ENCODE peak calls at places on chromosomes 7 and 10, in nine cellular contexts. N, X, Z, E, D, Q, L, I and F are unnamed samples. For H3K36me3, the result is how much of the 10 kb centered on the place peaks cover.

GRCh38 chr10:51961401-51961800 is 262.0 kb upstream of the CSTF2T start:
- DNase-seq in N (no peak), X (no peak), Z (no peak), E (no peak), D (no peak), Q (no peak), L (no peak), I (no peak), F (no peak)

GRCh38 chr7:15628876-15629275 is 57.6 kb downstream of the MEOX2 start:
- DNase-seq in N (no peak), X (no peak), Z (no peak), E (no peak), D (no peak), Q (no peak), L (peak), I (peak), F (no peak)

GRCh38 chr7:23955145-23955544 is 245.1 kb downstream of the STK31 start:
- DNase-seq in N (peak), X (no peak), Z (no peak), E (no peak), D (no peak), Q (no peak), L (no peak), I (peak), F (no peak)

GRCh38 chr10:61410353-61410752 is 42.8 kb downstream of the TMEM26 start:
- DNase-seq in N (no peak), X (no peak), Z (no peak), E (no peak), D (peak), Q (no peak), L (no peak), I (no peak), F (no peak)

GRCh38 chr10:543131-543530 is 146.3 kb downstream of the DIP2C start:
- DNase-seq in N (no peak), X (peak), Z (no peak), E (no peak), D (no peak), Q (no peak), L (no peak), I (no peak), F (no peak)

GRCh38 chr10:124349231-124349992 is 69.3 kb downstream of the OAT start:
- DNase-seq in N (no peak), X (peak), Z (no peak), E (no peak), D (no peak), Q (no peak), L (no peak), I (no peak), F (no peak)

GRCh38 chr7:112596260-112596659 is 115.5 kb downstream of the LSMEM1 start:
- DNase-seq in N (no peak), X (no peak), Z (no peak), E (peak), D (no peak), Q (no peak), L (peak), I (no peak), F (no peak)

GRCh38 chr10:131688304-131688703 is 212.5 kb upstream of the PPP2R2D start:
- DNase-seq in N (no peak), X (no peak), Z (no peak), E (no peak), D (no peak), Q (no peak), L (no peak), I (no peak), F (no peak)

GRCh38 chr7:130945411-130945811 is 211.4 kb upstream of the KLF14 start:
- DNase-seq in N (no peak), X (no peak), Z (no peak), E (no peak), D (no peak), Q (no peak), L (no peak), I (no peak), F (no peak)

GRCh38 chr7:40608321-40609075 is 473.7 kb downstream of the SUGCT start:
- DNase-seq in N (no peak), X (no peak), Z (no peak), E (no peak), D (no peak), Q (no peak), L (peak), I (no peak), F (no peak)

GRCh38 chr10:329361-330099 is 194.3 kb downstream of the ZMYND11 start:
- DNase-seq in N (peak), X (peak), Z (peak), E (peak), D (peak), Q (peak), L (peak), I (peak), F (peak)

GRCh38 chr10:70441877-70442205 is 360 bp upstream of the NODAL start:
- DNase-seq in N (no peak), X (no peak), Z (no peak), E (no peak), D (no peak), Q (no peak), L (no peak), I (no peak), F (no peak)

GRCh38 chr10:50431791-50432190 is 180.5 kb upstream of the ASAH2 start:
- DNase-seq in N (no peak), X (no peak), Z (no peak), E (no peak), D (no peak), Q (no peak), L (peak), I (no peak), F (no peak)

GRCh38 chr7:137871173-137871915 is 24.6 kb upstream of the DGKI start:
- DNase-seq in N (no peak), X (no peak), Z (no peak), E (no peak), D (no peak), Q (no peak), L (peak), I (no peak), F (no peak)

GRCh38 chr7:43480581-43480980 is 102.3 kb upstream of the STK17A start:
- DNase-seq in N (no peak), X (no peak), Z (no peak), E (peak), D (no peak), Q (no peak), L (no peak), I (peak), F (no peak)

GRCh38 chr10:87060280-87060928 is 34.2 kb downstream of the GLUD1 start:
- DNase-seq in N (no peak), X (no peak), Z (no peak), E (no peak), D (no peak), Q (no peak), L (no peak), I (no peak), F (no peak)

GRCh38 chr7:44665531-44666213 is 59.2 kb downstream of the OGDH start:
- DNase-seq in N (peak), X (no peak), Z (no peak), E (peak), D (no peak), Q (no peak), L (peak), I (peak), F (no peak)

GRCh38 chr7:106273009-106273695 is 11.6 kb downstream of the NAMPT start:
- DNase-seq in N (no peak), X (no peak), Z (no peak), E (no peak), D (no peak), Q (no peak), L (no peak), I (no peak), F (no peak)

GRCh38 chr10:89241491-89242339 is 9.9 kb downstream of the LIPA start:
- DNase-seq in N (no peak), X (no peak), Z (no peak), E (no peak), D (no peak), Q (no peak), L (no peak), I (peak), F (no peak)

GRCh38 chr10:89242340-89242680 is 9.3 kb downstream of the LIPA start:
- DNase-seq in N (no peak), X (no peak), Z (no peak), E (no peak), D (no peak), Q (no peak), L (no peak), I (no peak), F (no peak)

GRCh38 chr10:89249066-89249465 is 2.5 kb downstream of the LIPA start:
- DNase-seq in N (no peak), X (no peak), Z (no peak), E (no peak), D (no peak), Q (no peak), L (no peak), I (no peak), F (no peak)

GRCh38 chr10:89242840-89243586 is 8.6 kb downstream of the LIPA start:
- DNase-seq in N (peak), X (peak), Z (no peak), E (no peak), D (no peak), Q (no peak), L (no peak), I (no peak), F (no peak)

GRCh38 chr10:89245802-89246201 is 5.8 kb downstream of the LIPA start:
- DNase-seq in N (no peak), X (no peak), Z (no peak), E (no peak), D (no peak), Q (no peak), L (peak), I (no peak), F (no peak)
- H3K36me3 ChIP-seq in N (under half), X (under half), Z (under half), E (under half), D (under half), Q (under half), L (under half), I (under half), F (under half)

GRCh38 chr7:156949541-156950380 is at the start of gene NOM1:
- DNase-seq in N (peak), X (peak), Z (peak), E (peak), D (peak), Q (peak), L (peak), I (peak), F (peak)
- H3K27ac ChIP-seq in N (peak), X (peak), Z (peak), E (peak), D (peak), Q (peak), L (peak), I (peak), F (no peak)

GRCh38 chr10:110398419-110399162 is 93.9 kb upstream of the SMNDC1 start:
- DNase-seq in N (peak), X (peak), Z (peak), E (peak), D (no peak), Q (peak), L (peak), I (peak), F (no peak)

GRCh38 chr10:110397856-110398255 is 93.1 kb upstream of the SMNDC1 start:
- DNase-seq in N (no peak), X (no peak), Z (no peak), E (no peak), D (no peak), Q (no peak), L (no peak), I (no peak), F (no peak)

GRCh38 chr10:110400173-110400947 is 95.6 kb upstream of the SMNDC1 start:
- DNase-seq in N (no peak), X (no peak), Z (no peak), E (no peak), D (no peak), Q (no peak), L (no peak), I (peak), F (no peak)

GRCh38 chr10:110401401-110402076 is 96.2 kb upstream of the DUSP5 start:
- DNase-seq in N (no peak), X (no peak), Z (no peak), E (no peak), D (no peak), Q (no peak), L (no peak), I (no peak), F (no peak)

DNA sequence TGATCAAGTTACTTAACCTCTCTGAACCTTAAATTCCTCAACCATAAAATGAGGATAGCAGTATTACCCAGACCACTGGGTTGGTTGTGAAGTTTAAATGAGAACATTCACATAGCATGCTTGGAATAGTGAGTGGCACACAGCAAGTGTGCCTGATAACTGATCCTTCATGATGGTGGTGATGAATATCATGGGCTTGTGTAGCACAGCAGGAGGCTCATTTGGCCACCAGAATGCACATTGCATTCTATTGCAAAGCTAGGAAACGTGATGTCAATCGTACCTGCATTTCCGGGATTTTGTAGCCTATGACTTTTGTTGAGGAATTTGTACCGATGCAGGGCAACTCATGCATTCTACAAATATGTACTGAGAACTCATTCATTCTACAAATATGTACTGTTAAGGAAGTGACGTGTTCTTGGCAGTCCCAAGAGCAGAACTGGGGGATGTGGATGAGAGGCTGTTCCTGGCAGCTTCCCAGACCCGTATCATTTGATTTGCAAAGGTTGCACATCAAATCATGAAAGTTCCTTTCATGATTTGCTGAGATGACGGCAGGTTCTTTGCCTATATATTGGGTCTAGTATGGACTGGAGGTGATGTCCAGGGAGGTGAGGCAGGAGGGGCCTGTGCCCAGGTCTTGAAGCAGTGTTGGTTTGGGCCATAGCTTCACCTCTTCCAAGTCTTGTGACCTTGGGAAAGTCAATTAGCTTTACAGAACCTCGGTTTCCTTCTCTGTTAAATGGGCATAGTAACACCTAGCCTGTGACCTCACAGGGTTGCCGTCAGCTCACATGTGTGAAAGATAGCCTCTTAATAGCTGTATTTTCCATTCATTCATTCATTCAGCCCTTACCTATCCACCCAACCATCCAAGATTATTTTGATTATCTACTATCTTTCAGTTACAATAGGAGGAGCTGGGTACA is 94.7 kb upstream of the SMNDC1 start:
- DNase-seq in N (peak), X (no peak), Z (peak), E (peak), D (peak), Q (peak), L (peak), I (peak), F (no peak)
- H3K36me3 ChIP-seq in N (under half), X (under half), Z (under half), E (under half), D (under half), Q (under half), L (under half), I (under half), F (under half)

GRCh38 chr7:73737491-73738219 is 947 bp downstream of the ABHD11 start:
- DNase-seq in N (no peak), X (no peak), Z (no peak), E (no peak), D (no peak), Q (no peak), L (no peak), I (no peak), F (no peak)
- H3K27ac ChIP-seq in N (no peak), X (peak), Z (peak), E (no peak), D (no peak), Q (no peak), L (no peak), I (no peak), F (peak)